ENCODE peak calls at places on chromosomes 12 and 14, in five cellular contexts. B, J, T, M and I are unnamed samples.

GRCh38 chr12:17361224-17361623 is 728.8 kb downstream of the RERGL start:
- DNase-seq in B (no peak), J (no peak), T (no peak), M (no peak), I (no peak)

GRCh38 chr12:19131020-19131431 is 1.5 kb downstream of the PLEKHA5 start:
- DNase-seq in B (peak), J (peak), T (peak), M (no peak), I (peak)

GRCh38 chr12:58523360-58523759 is 396.9 kb downstream of the LRIG3 start:
- DNase-seq in B (no peak), J (no peak), T (no peak), M (no peak), I (no peak)

GRCh38 chr12:94730846-94731245 is 80.5 kb upstream of the TMCC3 start:
- DNase-seq in B (no peak), J (no peak), T (no peak), M (no peak), I (no peak)

GRCh38 chr14:57479197-57479596 is 14.5 kb downstream of the CCDC198 start:
- DNase-seq in B (no peak), J (no peak), T (no peak), M (no peak), I (no peak)

GRCh38 chr12:78938341-78939084 is 73.9 kb downstream of the SYT1 start:
- DNase-seq in B (no peak), J (no peak), T (no peak), M (no peak), I (no peak)

GRCh38 chr14:54566410-54567223 is at the start of gene SAMD4A:
- DNase-seq in B (peak), J (peak), T (peak), M (no peak), I (peak)

GRCh38 chr12:31650927-31651326 is 8.6 kb upstream of the ETFBKMT start:
- DNase-seq in B (no peak), J (no peak), T (no peak), M (no peak), I (peak)

GRCh38 chr12:49331360-49332222 is 5.4 kb downstream of the C1QL4 start:
- DNase-seq in B (peak), J (no peak), T (peak), M (no peak), I (peak)

GRCh38 chr14:101040538-101041442 is 137.3 kb upstream of the RTL1 start:
- DNase-seq in B (no peak), J (no peak), T (no peak), M (no peak), I (no peak)

GRCh38 chr14:101230161-101230850 is 326.8 kb upstream of the RTL1 start:
- DNase-seq in B (peak), J (no peak), T (no peak), M (no peak), I (no peak)

GRCh38 chr12:122871851-122872785 is 23.8 kb downstream of the VPS37B start:
- DNase-seq in B (peak), J (no peak), T (peak), M (peak), I (peak)

GRCh38 chr12:62256408-62257079 is 3.7 kb upstream of the USP15 start:
- DNase-seq in B (no peak), J (no peak), T (peak), M (no peak), I (peak)

GRCh38 chr12:32603858-32604257 is 75.2 kb upstream of the DNM1L start:
- DNase-seq in B (no peak), J (no peak), T (peak), M (no peak), I (peak)

GRCh38 chr12:52359511-52360103 is 7.7 kb downstream of the KRT85 start:
- DNase-seq in B (no peak), J (no peak), T (no peak), M (no peak), I (no peak)

GRCh38 chr12:24798335-24798734 is 150.6 kb downstream of the BCAT1 start:
- DNase-seq in B (no peak), J (no peak), T (no peak), M (no peak), I (no peak)

GRCh38 chr12:88472248-88472647 is 108.0 kb downstream of the KITLG start:
- DNase-seq in B (no peak), J (no peak), T (peak), M (no peak), I (no peak)

GRCh38 chr12:29103539-29103974 is 45.5 kb upstream of the FAR2 start:
- DNase-seq in B (no peak), J (no peak), T (no peak), M (no peak), I (no peak)

GRCh38 chr12:10031318-10031717 is 836 bp downstream of the CLEC9A start:
- DNase-seq in B (no peak), J (no peak), T (peak), M (no peak), I (peak)

GRCh38 chr14:93906341-93907329 is 20.5 kb upstream of the FAM181A start:
- DNase-seq in B (peak), J (peak), T (peak), M (peak), I (peak)

GRCh38 chr12:109655578-109655977 is 58.0 kb upstream of the FAM222A start:
- DNase-seq in B (no peak), J (no peak), T (no peak), M (no peak), I (no peak)

GRCh38 chr12:16121953-16122352 is 155.5 kb downstream of the SLC15A5 start:
- DNase-seq in B (peak), J (no peak), T (no peak), M (no peak), I (no peak)

GRCh38 chr14:59377485-59377884 is 87.7 kb downstream of the GPR135 start:
- DNase-seq in B (no peak), J (no peak), T (no peak), M (no peak), I (peak)

GRCh38 chr14:70808402-70809237 is 693 bp downstream of the MAP3K9 start:
- DNase-seq in B (peak), J (peak), T (no peak), M (no peak), I (no peak)

GRCh38 chr14:36271939-36272907 is 48.2 kb downstream of the MBIP start:
- DNase-seq in B (no peak), J (no peak), T (peak), M (no peak), I (no peak)

GRCh38 chr12:356276-356988 is 32.7 kb downstream of the KDM5A start:
- DNase-seq in B (no peak), J (no peak), T (peak), M (no peak), I (peak)

GRCh38 chr12:100566887-100567637 is 6.4 kb upstream of the GAS2L3 start:
- DNase-seq in B (no peak), J (no peak), T (peak), M (no peak), I (no peak)

GRCh38 chr14:94113490-94113889 is 3.0 kb downstream of the IFI27 start:
- DNase-seq in B (peak), J (no peak), T (peak), M (no peak), I (no peak)

GRCh38 chr12:124655317-124656213 is 88.2 kb upstream of the NCOR2 start:
- DNase-seq in B (peak), J (peak), T (peak), M (peak), I (peak)

GRCh38 chr14:61077946-61078738 is 97.1 kb downstream of the SLC38A6 start:
- DNase-seq in B (no peak), J (no peak), T (peak), M (no peak), I (no peak)

GRCh38 chr12:120359159-120359527 is 9.8 kb downstream of the MSI1 start:
- DNase-seq in B (no peak), J (no peak), T (no peak), M (no peak), I (no peak)
- H4K91ac ChIP-seq in B (no peak), J (no peak), T (no peak), M (peak), I (no peak)

DNA sequence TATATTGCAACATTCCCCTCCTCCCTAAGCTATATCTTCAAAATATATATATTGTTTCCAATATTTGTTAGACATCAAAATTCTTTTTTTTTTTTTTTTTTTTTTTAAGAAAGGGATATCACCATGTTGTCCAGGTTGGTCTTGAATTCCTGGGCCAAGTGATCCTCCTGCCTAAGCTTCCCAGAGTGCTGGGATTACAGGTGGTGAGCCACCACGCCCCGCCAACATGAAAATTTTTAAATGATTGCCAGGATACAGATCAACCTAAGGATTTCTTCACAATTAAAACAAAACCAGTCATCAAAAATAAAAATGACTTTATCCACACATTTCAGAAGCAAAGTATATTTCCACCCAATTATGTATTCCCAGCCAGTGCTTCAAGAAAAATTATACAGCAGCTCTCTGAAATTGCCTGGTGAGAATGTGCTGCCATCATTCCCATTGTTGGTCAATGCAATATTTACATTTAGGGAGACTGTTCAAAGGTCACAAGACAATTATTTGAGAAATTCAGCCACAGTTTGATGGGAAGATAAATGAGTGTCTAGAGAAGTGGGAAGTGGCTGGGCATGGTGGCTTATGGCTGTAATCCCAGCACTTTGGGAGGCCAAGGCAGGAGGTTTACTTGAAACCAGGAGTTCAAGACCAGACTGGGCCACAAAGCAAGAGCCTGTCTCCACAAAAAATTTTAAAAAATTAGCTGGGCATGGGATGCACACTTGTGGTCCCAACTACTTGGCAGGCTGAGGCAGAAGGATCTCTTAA is 141.7 kb upstream of the AMIGO2 start:
- DNase-seq in B (no peak), J (no peak), T (no peak), M (no peak), I (no peak)
- H2BK15ac ChIP-seq in B (no peak), J (no peak), T (no peak), M (no peak), I (no peak)

GRCh38 chr14:96103560-96104460 is 64.6 kb downstream of the C14orf132 start:
- DNase-seq in B (no peak), J (no peak), T (no peak), M (no peak), I (no peak)
- H4K91ac ChIP-seq in B (no peak), J (no peak), T (peak), M (no peak), I (peak)

DNA sequence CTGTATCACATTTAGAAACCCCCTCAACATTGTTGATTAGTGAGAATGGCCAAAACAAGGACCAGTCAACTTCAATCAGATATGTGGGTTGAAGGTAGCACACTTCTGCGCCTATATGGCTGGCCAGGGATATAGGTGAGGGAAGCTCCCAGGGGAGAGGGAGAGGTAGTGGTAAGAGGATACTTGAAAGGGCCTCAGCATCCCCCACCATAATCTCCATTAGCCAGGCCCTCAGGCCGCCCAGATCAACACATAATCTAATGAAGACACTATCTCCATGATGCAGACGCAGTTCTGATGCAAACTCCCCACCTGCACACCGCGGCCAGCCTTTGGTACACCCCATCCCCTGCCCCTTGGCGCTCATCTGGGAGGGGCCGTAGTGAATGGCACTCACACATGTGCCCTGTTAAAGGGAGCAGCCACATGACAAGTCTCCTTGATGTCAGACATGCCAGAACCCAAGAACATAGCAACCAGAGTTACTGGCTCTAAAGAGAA is 158.0 kb downstream of the TMEM132C start:
- DNase-seq in B (no peak), J (no peak), T (no peak), M (no peak), I (no peak)
- H2BK15ac ChIP-seq in B (no peak), J (no peak), T (no peak), M (no peak), I (no peak)

GRCh38 chr14:68817513-68818212 is 24.8 kb upstream of the ZFP36L1 start:
- DNase-seq in B (no peak), J (no peak), T (no peak), M (no peak), I (no peak)
- H4K91ac ChIP-seq in B (no peak), J (no peak), T (no peak), M (peak), I (peak)